ENCODE peak calls at places on chromosomes 3 and 15, in nine cellular contexts. P, W, N, M, Q, E, D, I and U are unnamed samples.
A peak's percentile ranks its signal among the peaks of the same experiment; 100 is the strongest.

GRCh38 chr3:138360272-138361192 is 12.2 kb downstream of the MRAS start:
- DNase-seq in P (no peak), W (no peak), N (no peak), M (no peak), Q (no peak), E (no peak), D (no peak), I (no peak), U (no peak)

GRCh38 chr15:27873825-27874224 is 225.3 kb downstream of the OCA2 start:
- DNase-seq in P (no peak), W (no peak), N (no peak), M (no peak), Q (no peak), E (no peak), D (no peak), I (no peak), U (no peak)

GRCh38 chr15:48647963-48648362 is 2.5 kb upstream of the FBN1 start:
- DNase-seq in P (no peak), W (no peak), N (no peak), M (no peak), Q (no peak), E (no peak), D (peak; percentile 53), I (no peak), U (no peak)

GRCh38 chr15:43329222-43329959 is 982 bp downstream of the LCMT2 start:
- DNase-seq in P (no peak), W (no peak), N (peak; percentile 79), M (no peak), Q (no peak), E (peak; percentile 17), D (peak; percentile 38), I (no peak), U (no peak)

GRCh38 chr3:140899363-140899762 is 42.3 kb upstream of the SLC25A36 start:
- DNase-seq in P (no peak), W (no peak), N (no peak), M (no peak), Q (no peak), E (no peak), D (no peak), I (no peak), U (no peak)

GRCh38 chr15:64636541-64636940 is 138.8 kb downstream of the RBPMS2 start:
- DNase-seq in P (no peak), W (no peak), N (no peak), M (no peak), Q (no peak), E (no peak), D (no peak), I (no peak), U (no peak)

GRCh38 chr3:156548041-156548687 is 6.8 kb downstream of the SSR3 start:
- DNase-seq in P (no peak), W (no peak), N (no peak), M (no peak), Q (no peak), E (no peak), D (no peak), I (no peak), U (no peak)

GRCh38 chr3:126493051-126493450 is 17.4 kb upstream of the ZXDC start:
- DNase-seq in P (no peak), W (no peak), N (no peak), M (no peak), Q (no peak), E (no peak), D (no peak), I (no peak), U (no peak)

GRCh38 chr3:54213910-54214309 is 91.6 kb downstream of the CACNA2D3 start:
- DNase-seq in P (no peak), W (no peak), N (no peak), M (no peak), Q (no peak), E (no peak), D (no peak), I (no peak), U (no peak)

DNA sequence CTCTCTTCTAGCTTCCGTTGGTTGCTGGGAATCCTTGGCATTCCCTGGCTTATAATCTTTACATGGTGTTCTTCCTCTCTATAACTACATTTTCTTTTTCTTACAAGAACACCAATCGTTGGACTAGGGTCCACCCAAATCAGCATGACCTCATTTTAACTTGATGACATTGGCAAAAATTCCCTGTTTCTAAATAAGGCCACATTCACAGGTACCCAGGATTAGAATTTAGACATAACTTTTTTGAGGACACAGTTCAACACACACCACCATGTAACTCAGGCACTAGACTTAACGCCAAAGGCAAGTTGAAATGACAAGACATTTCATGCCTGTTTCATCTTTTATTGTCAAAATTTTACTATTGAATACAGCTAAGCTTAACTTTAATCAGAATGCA is 93.0 kb downstream of the NECTIN3 start:
- DNase-seq in P (no peak), W (no peak), N (no peak), M (no peak), Q (no peak), E (no peak), D (no peak), I (no peak), U (no peak)
- H3K4me1 ChIP-seq in P (no peaks in the 10 kb centered on the region), W (no peaks in the 10 kb centered on the region), N (no peaks in the 10 kb centered on the region), M (no peaks in the 10 kb centered on the region), Q (no peaks in the 10 kb centered on the region), E (no peaks in the 10 kb centered on the region), D (no peaks in the 10 kb centered on the region), I (no peaks in the 10 kb centered on the region), U (no peaks in the 10 kb centered on the region)

GRCh38 chr3:69809076-69809835 is 70.0 kb downstream of the MITF start:
- DNase-seq in P (no peak), W (no peak), N (no peak), M (no peak), Q (no peak), E (no peak), D (no peak), I (no peak), U (no peak)
- H3K4me1 ChIP-seq in P (no peaks in the 10 kb centered on the region), W (no peaks in the 10 kb centered on the region), N (peaks cover 11% of the 10 kb centered on the region), M (no peaks in the 10 kb centered on the region), Q (peaks cover 8% of the 10 kb centered on the region), E (no peaks in the 10 kb centered on the region), D (peaks cover 6% of the 10 kb centered on the region), I (no peaks in the 10 kb centered on the region), U (no peaks in the 10 kb centered on the region)

GRCh38 chr15:74792227-74793016 is 10.5 kb downstream of the CSK start:
- DNase-seq in P (no peak), W (no peak), N (no peak), M (no peak), Q (no peak), E (no peak), D (no peak), I (no peak), U (peak; percentile 78)
- H3K4me1 ChIP-seq in P (peaks cover 97% of the 10 kb centered on the region), W (peaks cover 22% of the 10 kb centered on the region), N (peaks cover 5% of the 10 kb centered on the region), M (peaks cover 99% of the 10 kb centered on the region), Q (peaks cover 20% of the 10 kb centered on the region), E (peaks cover 22% of the 10 kb centered on the region), D (peaks cover 17% of the 10 kb centered on the region), I (peaks cover 29% of the 10 kb centered on the region), U (peaks cover 46% of the 10 kb centered on the region)

GRCh38 chr3:129180461-129180860 is 3.2 kb downstream of the CNBP start:
- DNase-seq in P (no peak), W (no peak), N (no peak), M (no peak), Q (no peak), E (no peak), D (no peak), I (no peak), U (no peak)
- H3K4me1 ChIP-seq in P (peaks cover 50% of the 10 kb centered on the region), W (peaks cover 32% of the 10 kb centered on the region), N (peaks cover 2% of the 10 kb centered on the region), M (peaks cover 63% of the 10 kb centered on the region), Q (peaks cover 66% of the 10 kb centered on the region), E (peaks cover 37% of the 10 kb centered on the region), D (peaks cover 12% of the 10 kb centered on the region), I (peaks cover 33% of the 10 kb centered on the region), U (peaks cover 65% of the 10 kb centered on the region)

GRCh38 chr3:111590096-111590491 is 5.1 kb downstream of the ZBED2 start:
- DNase-seq in P (no peak), W (no peak), N (no peak), M (no peak), Q (no peak), E (no peak), D (no peak), I (no peak), U (no peak)

GRCh38 chr3:111592143-111592542 is 3.0 kb downstream of the ZBED2 start:
- DNase-seq in P (no peak), W (no peak), N (no peak), M (no peak), Q (no peak), E (no peak), D (no peak), I (no peak), U (no peak)

GRCh38 chr3:111592941-111593340 is 2.2 kb downstream of the ZBED2 start:
- DNase-seq in P (no peak), W (no peak), N (no peak), M (no peak), Q (no peak), E (no peak), D (no peak), I (no peak), U (no peak)

GRCh38 chr3:111589303-111590095 is 5.6 kb downstream of the ZBED2 start:
- DNase-seq in P (no peak), W (no peak), N (no peak), M (no peak), Q (no peak), E (no peak), D (no peak), I (no peak), U (no peak)

DNA sequence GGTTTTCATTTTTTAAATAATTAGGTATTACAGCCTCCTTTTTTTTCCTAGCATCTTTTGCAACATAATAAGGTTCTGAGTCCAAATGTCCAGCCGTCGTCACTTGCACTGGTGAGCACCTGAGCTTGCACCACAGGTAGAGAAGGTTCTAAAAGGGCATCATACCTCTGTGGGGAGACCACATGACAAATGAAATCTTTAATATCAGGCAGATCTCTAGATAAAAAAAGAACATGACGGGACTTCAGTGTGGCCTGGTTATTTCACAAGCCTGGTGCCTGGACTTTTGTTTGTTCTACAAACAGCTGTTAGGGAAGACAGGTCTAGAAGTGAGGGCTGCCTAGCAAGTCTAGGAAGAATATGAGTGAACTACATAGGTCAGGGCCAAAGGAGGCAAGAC is 3.6 kb downstream of the ZBED2 start:
- DNase-seq in P (no peak), W (no peak), N (no peak), M (no peak), Q (no peak), E (no peak), D (no peak), I (no peak), U (no peak)
- H3K4me1 ChIP-seq in P (no peaks in the 10 kb centered on the region), W (peaks cover 92% of the 10 kb centered on the region), N (no peaks in the 10 kb centered on the region), M (peaks cover 16% of the 10 kb centered on the region), Q (no peaks in the 10 kb centered on the region), E (no peaks in the 10 kb centered on the region), D (no peaks in the 10 kb centered on the region), I (no peaks in the 10 kb centered on the region), U (no peaks in the 10 kb centered on the region)